ENCODE peak calls at places on chromosomes 4 and X, in four cellular contexts. One of them, this sample, is unnamed.

GRCh38 chr4:54687887-54688841 is 30.4 kb downstream of the KIT start:
- DNase-seq in mesenchymal stem cell: no peak
- DNase-seq in H9: no peak
- DNase-seq in neuronal stem cell: no peak
- DNase-seq in this sample: no peak

GRCh38 chrX:114462266-114462665 is 121.6 kb upstream of the HTR2C start:
- DNase-seq in mesenchymal stem cell: no peak
- DNase-seq in neuronal stem cell: no peak
- DNase-seq in H9: no peak
- DNase-seq in this sample: no peak

GRCh38 chr4:189232274-189232673 is 708.4 kb upstream of the FRG1 start:
- DNase-seq in mesenchymal stem cell: no peak
- DNase-seq in H9: no peak
- DNase-seq in neuronal stem cell: no peak
- DNase-seq in this sample: no peak

GRCh38 chrX:29787666-29788065 is 427.7 kb upstream of the MAGEB2 start:
- DNase-seq in neuronal stem cell: no peak
- DNase-seq in H9: no peak
- DNase-seq in mesenchymal stem cell: peak
- DNase-seq in this sample: no peak

GRCh38 chr4:5870701-5871100 is 22.2 kb downstream of the CRMP1 start:
- DNase-seq in mesenchymal stem cell: no peak
- DNase-seq in neuronal stem cell: no peak
- DNase-seq in H9: no peak
- DNase-seq in this sample: no peak

GRCh38 chr4:95548738-95549245 is at the start of gene UNC5C:
- DNase-seq in H9: peak
- DNase-seq in neuronal stem cell: peak
- DNase-seq in mesenchymal stem cell: peak
- DNase-seq in this sample: peak

GRCh38 chrX:154822029-154822428 is 12.4 kb downstream of the SMIM9 start:
- DNase-seq in mesenchymal stem cell: no peak
- DNase-seq in H9: no peak
- DNase-seq in neuronal stem cell: no peak
- DNase-seq in this sample: no peak

GRCh38 chr4:167274346-167274745 is 40.1 kb upstream of the SPOCK3 start:
- DNase-seq in neuronal stem cell: no peak
- DNase-seq in H9: no peak
- DNase-seq in mesenchymal stem cell: peak
- DNase-seq in this sample: no peak

GRCh38 chrX:153885968-153886903 is at the start of gene L1CAM:
- DNase-seq in neuronal stem cell: no peak
- DNase-seq in mesenchymal stem cell: no peak
- DNase-seq in H9: peak
- DNase-seq in this sample: no peak

GRCh38 chrX:96182366-96182765 is 502.3 kb upstream of the DIAPH2 start:
- DNase-seq in mesenchymal stem cell: peak
- DNase-seq in neuronal stem cell: no peak
- DNase-seq in H9: peak
- DNase-seq in this sample: no peak

GRCh38 chr4:187124311-187124710 is 400.7 kb upstream of the FAT1 start:
- DNase-seq in H9: no peak
- DNase-seq in mesenchymal stem cell: no peak
- DNase-seq in neuronal stem cell: peak
- DNase-seq in this sample: no peak

GRCh38 chrX:150226223-150226965 is 136.7 kb upstream of the MAMLD1 start:
- DNase-seq in H9: no peak
- DNase-seq in neuronal stem cell: no peak
- DNase-seq in mesenchymal stem cell: no peak
- DNase-seq in this sample: no peak

GRCh38 chr4:151489462-151490203 is 80.7 kb downstream of the FHIP1A start:
- DNase-seq in mesenchymal stem cell: no peak
- DNase-seq in H9: peak
- DNase-seq in neuronal stem cell: no peak
- DNase-seq in this sample: peak

GRCh38 chr4:41142946-41143720 is 71.2 kb downstream of the APBB2 start:
- DNase-seq in H9: no peak
- DNase-seq in neuronal stem cell: no peak
- DNase-seq in mesenchymal stem cell: peak
- DNase-seq in this sample: no peak

GRCh38 chrX:46882266-46882665 is 30.0 kb upstream of the JADE3 start:
- DNase-seq in mesenchymal stem cell: no peak
- DNase-seq in neuronal stem cell: peak
- DNase-seq in H9: peak
- DNase-seq in this sample: no peak

GRCh38 chr4:5238106-5238505 is 186.8 kb downstream of the STK32B start:
- DNase-seq in neuronal stem cell: no peak
- DNase-seq in H9: no peak
- DNase-seq in mesenchymal stem cell: no peak
- DNase-seq in this sample: no peak

GRCh38 chr4:68390205-68390604 is 40.3 kb upstream of the YTHDC1 start:
- DNase-seq in mesenchymal stem cell: no peak
- DNase-seq in H9: no peak
- DNase-seq in neuronal stem cell: no peak
- DNase-seq in this sample: no peak

GRCh38 chr4:117064297-117064696 is 21.1 kb downstream of the TRAM1L1 start:
- DNase-seq in neuronal stem cell: no peak
- DNase-seq in mesenchymal stem cell: no peak
- DNase-seq in H9: no peak
- DNase-seq in this sample: no peak

GRCh38 chr4:78057600-78058560 is 757 bp downstream of the FRAS1 start:
- DNase-seq in H9: no peak
- DNase-seq in neuronal stem cell: peak
- DNase-seq in mesenchymal stem cell: peak
- DNase-seq in this sample: peak

GRCh38 chr4:78059524-78059889 is 2.4 kb downstream of the FRAS1 start:
- DNase-seq in mesenchymal stem cell: peak
- DNase-seq in neuronal stem cell: peak
- DNase-seq in H9: peak
- DNase-seq in this sample: peak

GRCh38 chr4:78059938-78060337 is 2.8 kb downstream of the FRAS1 start:
- DNase-seq in H9: no peak
- DNase-seq in neuronal stem cell: no peak
- DNase-seq in mesenchymal stem cell: no peak
- DNase-seq in this sample: no peak

GRCh38 chr4:78057135-78057599 is at the start of gene FRAS1:
- DNase-seq in neuronal stem cell: peak
- DNase-seq in mesenchymal stem cell: peak
- DNase-seq in H9: peak
- DNase-seq in this sample: no peak

DNA sequence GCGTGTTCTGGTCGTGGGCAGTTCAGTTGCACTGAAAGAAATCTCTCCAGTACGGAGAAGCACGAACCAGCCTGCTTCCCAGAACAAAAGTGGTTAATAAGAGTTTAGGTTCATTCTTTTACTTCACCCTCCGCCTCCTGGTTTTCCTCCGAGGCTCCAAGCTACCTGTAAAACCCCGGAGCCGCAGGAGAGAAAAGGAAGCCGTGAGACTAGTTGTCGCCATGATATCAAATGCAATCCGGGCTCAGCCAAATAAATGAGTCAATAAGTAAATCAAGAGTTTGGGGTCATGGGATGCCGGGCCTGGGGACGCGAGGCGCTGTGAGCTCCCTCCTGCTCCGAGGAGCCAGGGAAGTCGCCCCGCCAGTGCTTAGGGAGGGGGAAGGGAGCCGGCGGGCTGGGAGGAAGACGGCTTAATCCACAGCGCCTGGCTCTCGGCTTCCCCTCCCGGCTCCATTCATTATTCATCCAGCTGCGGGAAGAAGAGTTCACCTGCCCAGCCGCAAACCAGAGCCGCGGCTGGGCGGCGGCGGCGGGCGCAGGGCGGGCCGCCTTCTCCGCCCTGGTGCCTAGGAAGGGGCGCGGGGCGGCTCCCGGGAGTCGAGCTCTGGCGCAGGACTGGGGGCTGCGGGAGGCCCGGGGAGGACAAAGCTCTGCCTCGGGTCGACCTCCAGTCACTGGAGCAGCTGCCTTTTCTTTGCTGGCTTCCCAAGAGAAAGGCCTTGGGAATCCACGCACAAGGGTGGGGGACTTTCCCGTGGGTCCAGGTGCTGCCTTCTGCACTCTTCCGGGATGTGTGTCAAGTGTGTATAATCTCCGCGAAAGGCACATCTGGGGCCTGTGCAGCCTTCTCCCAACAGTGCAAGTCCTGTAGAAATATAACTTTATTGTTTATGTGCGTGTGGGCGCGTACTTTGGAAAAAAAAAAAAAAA is 1.7 kb downstream of the FRAS1 start:
- DNase-seq in mesenchymal stem cell: peak
- DNase-seq in H9: peak
- DNase-seq in neuronal stem cell: peak
- DNase-seq in this sample: peak
- H2BK12ac ChIP-seq in mesenchymal stem cell: no peak
- H2BK12ac ChIP-seq in H9: no peak
- H2BK12ac ChIP-seq in neuronal stem cell: no peak
- H2BK12ac ChIP-seq in this sample: no peak

GRCh38 chr4:76772498-76773106 is 125.3 kb downstream of the SOWAHB start:
- DNase-seq in mesenchymal stem cell: peak
- DNase-seq in H9: no peak
- DNase-seq in neuronal stem cell: no peak
- DNase-seq in this sample: no peak
- H2BK12ac ChIP-seq in mesenchymal stem cell: peak
- H2BK12ac ChIP-seq in H9: no peak
- H2BK12ac ChIP-seq in neuronal stem cell: no peak
- H2BK12ac ChIP-seq in this sample: no peak

DNA sequence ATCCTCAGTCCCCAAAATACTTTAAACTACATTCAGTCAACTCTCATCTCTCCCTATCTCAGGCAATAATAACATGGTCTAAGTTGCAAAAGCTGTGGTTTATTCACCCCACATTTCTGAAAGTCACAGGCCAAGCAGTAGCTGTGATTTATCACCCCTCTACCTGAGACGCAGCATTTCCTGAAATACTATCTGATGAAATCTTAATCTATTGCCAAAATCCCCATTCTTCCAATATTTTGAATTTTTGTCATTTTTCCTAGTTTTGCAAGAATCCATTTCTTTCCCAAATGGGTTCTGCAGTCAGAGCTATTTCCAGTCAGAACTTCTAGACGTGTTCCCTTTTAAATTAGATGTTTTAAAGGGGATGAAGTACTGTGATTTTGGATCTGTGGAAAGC is 148.3 kb downstream of the BANK1 start:
- DNase-seq in neuronal stem cell: no peak
- DNase-seq in H9: no peak
- DNase-seq in mesenchymal stem cell: no peak
- DNase-seq in this sample: no peak
- H2BK12ac ChIP-seq in neuronal stem cell: no peak
- H2BK12ac ChIP-seq in H9: no peak
- H2BK12ac ChIP-seq in mesenchymal stem cell: no peak
- H2BK12ac ChIP-seq in this sample: no peak

GRCh38 chr4:38162240-38162784 is 202.1 kb downstream of the PTTG2 start:
- DNase-seq in mesenchymal stem cell: peak
- DNase-seq in neuronal stem cell: peak
- DNase-seq in H9: no peak
- DNase-seq in this sample: no peak
- H2BK12ac ChIP-seq in mesenchymal stem cell: peak
- H2BK12ac ChIP-seq in neuronal stem cell: no peak
- H2BK12ac ChIP-seq in H9: peak
- H2BK12ac ChIP-seq in this sample: peak

DNA sequence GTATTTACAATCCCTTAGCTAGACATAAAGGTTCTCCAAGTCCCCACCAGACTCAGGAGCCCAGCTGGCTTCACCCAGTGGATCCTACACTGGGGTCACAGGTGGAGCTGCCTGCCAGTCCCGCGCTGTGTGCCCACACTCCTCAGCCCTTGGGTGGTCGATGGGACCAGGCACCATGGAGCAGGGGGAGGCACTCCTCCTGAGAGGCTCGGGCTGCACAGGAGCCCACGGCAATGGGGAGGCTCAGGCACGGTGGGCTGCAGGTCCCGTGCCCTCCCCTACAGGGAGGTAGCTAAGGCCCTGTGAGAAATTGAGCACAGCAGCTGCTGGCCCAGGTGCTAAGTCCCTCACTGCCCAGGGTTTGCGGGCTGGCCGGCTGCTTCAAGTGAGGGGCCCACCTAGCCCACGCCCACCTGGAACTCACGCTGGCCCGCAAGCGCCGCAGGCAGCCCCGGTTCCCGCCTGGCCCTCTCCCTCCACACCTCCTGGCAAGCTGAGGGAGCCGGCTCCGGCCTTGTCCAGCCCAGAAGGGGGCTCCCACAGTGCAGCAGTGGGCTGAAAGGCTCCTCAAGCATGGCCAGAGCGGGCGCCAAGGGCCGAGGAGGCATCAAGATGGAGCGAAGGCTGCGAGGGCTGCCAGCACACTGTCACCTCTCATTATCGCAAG is 113.9 kb downstream of the PRDM5 start:
- DNase-seq in neuronal stem cell: no peak
- DNase-seq in mesenchymal stem cell: no peak
- DNase-seq in H9: no peak
- DNase-seq in this sample: no peak
- H2BK12ac ChIP-seq in neuronal stem cell: no peak
- H2BK12ac ChIP-seq in mesenchymal stem cell: no peak
- H2BK12ac ChIP-seq in H9: no peak
- H2BK12ac ChIP-seq in this sample: no peak

GRCh38 chr4:20860878-20861277 is 160.6 kb downstream of the PACRGL start:
- DNase-seq in neuronal stem cell: no peak
- DNase-seq in mesenchymal stem cell: no peak
- DNase-seq in H9: no peak
- DNase-seq in this sample: no peak
- H2BK12ac ChIP-seq in neuronal stem cell: no peak
- H2BK12ac ChIP-seq in mesenchymal stem cell: no peak
- H2BK12ac ChIP-seq in H9: no peak
- H2BK12ac ChIP-seq in this sample: no peak

GRCh38 chr4:11402192-11402591 is 26.5 kb downstream of the HS3ST1 start:
- DNase-seq in mesenchymal stem cell: no peak
- DNase-seq in neuronal stem cell: no peak
- DNase-seq in H9: no peak
- DNase-seq in this sample: no peak
- H2BK12ac ChIP-seq in mesenchymal stem cell: no peak
- H2BK12ac ChIP-seq in neuronal stem cell: no peak
- H2BK12ac ChIP-seq in H9: no peak
- H2BK12ac ChIP-seq in this sample: no peak

GRCh38 chr4:87360338-87360935 is 30.6 kb downstream of the HSD17B11 start:
- DNase-seq in H9: no peak
- DNase-seq in neuronal stem cell: no peak
- DNase-seq in mesenchymal stem cell: no peak
- DNase-seq in this sample: no peak

GRCh38 chr4:87363552-87363951 is 27.4 kb downstream of the HSD17B11 start:
- DNase-seq in mesenchymal stem cell: no peak
- DNase-seq in H9: no peak
- DNase-seq in neuronal stem cell: no peak
- DNase-seq in this sample: no peak

GRCh38 chr4:87354168-87355102 is 31.8 kb upstream of the HSD17B13 start:
- DNase-seq in mesenchymal stem cell: peak
- DNase-seq in H9: no peak
- DNase-seq in neuronal stem cell: no peak
- DNase-seq in this sample: no peak

GRCh38 chr4:87356832-87357526 is 34.0 kb downstream of the HSD17B11 start:
- DNase-seq in mesenchymal stem cell: no peak
- DNase-seq in neuronal stem cell: no peak
- DNase-seq in H9: no peak
- DNase-seq in this sample: no peak

GRCh38 chr4:87359258-87359657 is 31.7 kb downstream of the HSD17B11 start:
- DNase-seq in neuronal stem cell: no peak
- DNase-seq in H9: no peak
- DNase-seq in mesenchymal stem cell: no peak
- DNase-seq in this sample: no peak
- H2BK12ac ChIP-seq in neuronal stem cell: no peak
- H2BK12ac ChIP-seq in H9: no peak
- H2BK12ac ChIP-seq in mesenchymal stem cell: no peak
- H2BK12ac ChIP-seq in this sample: no peak

This sample was measured in H1.